ENCODE peak calls at places on chromosomes 12 and 14, in seven cellular contexts. P is GM23338; Z is SJSA1; O is Calu3; L is mucosa of gallbladder; W is left ventricle myocardium superior; X is CD4-positive, alpha-beta memory T cell. D is an unnamed sample.

GRCh38 chr14:66507181-66507721 is 696 bp upstream of the GPHN start:
- DNase-seq in O (no peak), P (peak; percentile 65), X (no peak), Z (no peak), L (no peak), W (no peak), D (no peak)

GRCh38 chr12:48336564-48336963 is 14.2 kb downstream of the ZNF641 start:
- DNase-seq in X (no peak), W (no peak), L (no peak), Z (no peak), P (peak; percentile 53), O (no peak), D (peak; percentile 35)

GRCh38 chr14:75279153-75279738 is 618 bp downstream of the FOS start:
- DNase-seq in L (peak; percentile 84), Z (peak; percentile 47), P (peak; percentile 46), W (peak; percentile 80), X (peak; percentile 72), O (peak; percentile 51), D (peak; percentile 38)

GRCh38 chr12:133231001-133231400 is 4.7 kb downstream of the ANHX start:
- DNase-seq in P (no peak), W (no peak), Z (no peak), L (no peak), O (no peak), X (no peak), D (no peak)

GRCh38 chr14:105890474-105891220 is 364.3 kb downstream of the TMEM121 start:
- DNase-seq in P (no peak), W (peak; percentile 11), L (no peak), O (no peak), X (no peak), Z (peak; percentile 33), D (peak; percentile 3)

GRCh38 chr12:1810201-1810930 is 10.0 kb upstream of the LRTM2 start:
- DNase-seq in W (peak; percentile 13), O (no peak), Z (no peak), P (no peak), X (no peak), L (no peak), D (no peak)

GRCh38 chr12:132730353-132730752 is 19.7 kb downstream of the PGAM5 start:
- DNase-seq in Z (no peak), W (peak; percentile 7), P (no peak), O (no peak), L (no peak), X (no peak), D (no peak)

GRCh38 chr12:6934110-6934509 is 6.4 kb downstream of the ATN1 start:
- DNase-seq in O (no peak), W (peak; percentile 54), P (no peak), L (no peak), X (no peak), Z (no peak), D (no peak)

GRCh38 chr12:94644622-94645021 is 5.7 kb downstream of the TMCC3 start:
- DNase-seq in O (no peak), W (no peak), Z (no peak), X (no peak), L (no peak), P (no peak), D (no peak)

GRCh38 chr14:38828183-38828877 is 274.7 kb downstream of the SEC23A start:
- DNase-seq in L (no peak), X (no peak), W (no peak), Z (no peak), O (no peak), P (no peak), D (no peak)

GRCh38 chr14:51552768-51553426 is 98.8 kb upstream of the FRMD6 start:
- DNase-seq in O (peak; percentile 24), W (no peak), Z (no peak), L (peak; percentile 44), P (no peak), X (no peak), D (no peak)

GRCh38 chr12:19248929-19249602 is 119.5 kb downstream of the PLEKHA5 start:
- DNase-seq in W (no peak), X (no peak), L (no peak), O (no peak), P (no peak), Z (no peak), D (no peak)

GRCh38 chr12:55729592-55730446 is 1.0 kb upstream of the CD63 start:
- DNase-seq in X (peak; percentile 28), Z (peak; percentile 91), P (peak; percentile 96), O (peak; percentile 88), L (peak; percentile 90), W (peak; percentile 93), D (peak; percentile 87)

GRCh38 chr12:55051197-55051920 is 31.6 kb downstream of the NEUROD4 start:
- DNase-seq in P (peak; percentile 51), X (no peak), W (no peak), O (no peak), Z (no peak), L (no peak), D (peak; percentile 19)

GRCh38 chr14:22650960-22651521 is 6.9 kb upstream of the OR6J1 start:
- DNase-seq in X (no peak), O (no peak), Z (no peak), P (no peak), L (no peak), W (no peak), D (no peak)

GRCh38 chr14:97709552-97709951 is 912.4 kb downstream of the VRK1 start:
- DNase-seq in P (no peak), O (no peak), Z (no peak), X (peak; percentile 34), L (peak; percentile 17), W (no peak), D (no peak)